ENCODE peak calls at places on chromosomes 11 and 22, in five cellular contexts. O is left lung, Q is gastrocnemius medialis, L is transverse colon, M is endodermal cell. U is an unnamed sample. For H3K27me3 and H3K36me3, the result is how much of the 10 kb centered on the place peaks cover.

GRCh38 chr22:46038516-46039430 is 61.8 kb upstream of the WNT7B start:
- DNase-seq in M (peak), Q (peak), O (no peak), L (no peak), U (peak)

GRCh38 chr22:20214853-20215252 is 53.3 kb downstream of the RTN4R start:
- DNase-seq in Q (no peak), O (no peak), M (no peak), L (no peak), U (no peak)

GRCh38 chr22:30702856-30703255 is 8.2 kb downstream of the OSBP2 start:
- DNase-seq in L (no peak), Q (no peak), O (no peak), M (no peak), U (no peak)

GRCh38 chr22:37109242-37109917 is at the start of gene TMPRSS6:
- DNase-seq in M (no peak), Q (no peak), O (peak), L (no peak), U (no peak)

GRCh38 chr11:26950260-26950719 is 43.6 kb upstream of the FIBIN start:
- DNase-seq in M (no peak), Q (no peak), L (peak), O (no peak), U (no peak)

GRCh38 chr11:119352857-119353260 is 6.4 kb upstream of the MFRP start:
- DNase-seq in Q (peak), L (no peak), O (no peak), M (no peak), U (no peak)

GRCh38 chr11:71301046-71301857 is 48.9 kb upstream of the SHANK2 start:
- DNase-seq in Q (no peak), L (no peak), O (no peak), M (peak), U (no peak)

GRCh38 chr22:29661355-29661754 is 57.9 kb downstream of the NF2 start:
- DNase-seq in O (no peak), Q (no peak), L (no peak), M (no peak), U (no peak)

GRCh38 chr22:20244744-20245576 is 23.2 kb downstream of the RTN4R start:
- DNase-seq in O (no peak), Q (no peak), L (peak), M (no peak), U (no peak)

GRCh38 chr11:26964335-26964734 is 29.6 kb upstream of the FIBIN start:
- DNase-seq in Q (no peak), M (no peak), L (no peak), O (no peak), U (no peak)

GRCh38 chr11:66417000-66417399 is 3.8 kb upstream of the NPAS4 start:
- DNase-seq in L (no peak), Q (no peak), M (no peak), O (no peak), U (no peak)

GRCh38 chr22:46007003-46007847 is 30.3 kb upstream of the WNT7B start:
- DNase-seq in L (peak), M (no peak), Q (peak), O (peak), U (peak)

GRCh38 chr22:39098576-39098975 is 1.5 kb downstream of the APOBEC3H start:
- DNase-seq in L (no peak), O (no peak), Q (no peak), M (no peak), U (no peak)

GRCh38 chr11:44747339-44747738 is 20.6 kb downstream of the TSPAN18 start:
- DNase-seq in L (no peak), O (no peak), M (no peak), Q (no peak), U (no peak)

DNA sequence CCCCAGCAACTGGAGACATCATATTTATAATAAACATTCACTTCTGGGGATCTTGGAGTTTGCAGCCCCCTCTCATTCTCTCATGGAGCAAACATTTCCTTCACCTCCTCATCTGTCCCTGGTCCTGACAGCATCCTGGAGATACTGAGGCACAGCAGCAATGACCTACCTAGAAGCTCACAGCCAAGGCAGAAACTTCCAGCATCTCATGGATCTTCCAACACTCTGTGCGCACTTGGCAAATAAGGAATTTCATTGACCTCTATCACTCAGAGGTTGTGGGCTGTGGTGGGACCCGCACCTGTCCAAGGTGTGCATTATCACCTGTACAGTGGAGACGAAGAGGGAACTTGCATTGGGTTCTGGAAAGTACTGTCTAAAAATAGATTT is 109.8 kb downstream of the GGTLC2 start:
- DNase-seq in M (no peak), O (no peak), Q (no peak), L (no peak), U (no peak)
- H3K27me3 ChIP-seq in M (under half), O (under half), Q (under half), L (under half), U (under half)

GRCh38 chr22:41332217-41332616 is 30.9 kb downstream of the ZC3H7B start:
- DNase-seq in M (no peak), Q (no peak), O (no peak), L (no peak), U (no peak)

GRCh38 chr22:41333806-41334205 is 32.5 kb downstream of the ZC3H7B start:
- DNase-seq in M (no peak), O (no peak), Q (no peak), L (no peak), U (no peak)

GRCh38 chr22:41330169-41330568 is 28.8 kb downstream of the ZC3H7B start:
- DNase-seq in M (no peak), Q (no peak), L (no peak), O (no peak), U (no peak)

GRCh38 chr22:41334951-41335635 is 33.8 kb downstream of the ZC3H7B start:
- DNase-seq in Q (no peak), O (no peak), L (no peak), M (no peak), U (no peak)

DNA sequence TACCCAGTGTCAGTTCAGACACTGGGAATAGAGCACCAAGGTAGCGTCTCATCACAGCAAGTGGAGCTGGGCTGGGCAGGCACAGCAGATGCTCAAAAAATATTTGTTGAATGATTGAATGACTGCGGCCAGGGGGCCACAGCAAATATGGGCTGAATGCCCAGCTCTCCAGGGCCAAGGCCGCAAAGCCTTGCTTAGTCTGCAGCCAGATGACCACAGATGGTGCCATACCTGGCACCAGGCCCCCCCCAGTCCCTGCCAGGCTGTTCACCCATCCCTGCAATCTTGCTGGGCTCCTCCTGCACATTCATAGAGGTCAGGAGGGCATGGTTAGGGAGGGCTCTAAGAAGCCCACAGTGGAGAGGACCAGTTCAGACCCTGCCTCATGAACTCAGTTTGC is 32.9 kb downstream of the ZC3H7B start:
- DNase-seq in Q (no peak), L (no peak), M (no peak), O (no peak), U (no peak)
- H3K36me3 ChIP-seq in Q (under half), L (under half), M (under half), O (under half), U (half or more)

DNA sequence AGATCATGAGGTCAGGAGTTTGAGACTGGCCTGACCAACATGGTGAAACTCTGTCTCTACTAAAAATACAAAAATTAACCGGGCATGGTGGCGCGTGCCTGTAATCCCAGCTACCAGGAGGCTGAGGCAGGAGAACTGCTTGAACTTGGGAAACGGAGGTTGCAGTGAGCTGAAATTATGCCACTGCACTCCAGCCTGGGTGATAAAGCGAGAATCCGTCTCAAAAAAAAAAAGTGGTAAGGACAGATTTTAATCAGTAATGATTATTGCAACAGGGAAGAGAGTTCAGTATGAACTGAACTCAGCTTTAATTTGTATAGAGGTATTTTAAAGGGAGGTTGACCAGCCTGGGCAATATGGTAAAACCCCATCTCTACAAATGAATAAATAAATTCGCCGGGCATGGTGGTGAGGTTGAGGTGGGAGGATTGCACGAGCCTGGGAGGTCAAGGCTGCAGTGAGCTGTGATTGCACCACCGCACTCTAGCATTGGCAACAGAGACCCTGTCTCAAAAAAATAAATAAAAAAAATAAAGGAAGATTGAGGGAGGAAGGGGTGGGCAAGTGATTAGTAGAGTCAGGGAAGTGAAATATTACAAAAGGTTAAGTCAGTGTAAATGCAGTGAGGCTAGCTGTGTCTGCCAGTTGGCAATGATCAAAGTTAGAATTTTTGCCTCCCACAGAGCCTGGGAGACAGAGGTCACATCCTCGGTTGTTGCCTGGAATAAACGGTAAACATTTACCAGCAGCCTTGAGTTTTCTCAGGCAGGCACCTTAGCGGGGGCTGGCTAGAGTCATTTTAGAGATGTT is 2.6 kb upstream of the MCM5 start:
- DNase-seq in L (no peak), M (no peak), O (no peak), Q (no peak), U (no peak)
- H3K27ac ChIP-seq in L (peak), M (peak), O (peak), Q (no peak), U (no peak)

GRCh38 chr11:70049045-70049444 is 29.1 kb upstream of the ANO1 start:
- DNase-seq in M (no peak), Q (no peak), L (no peak), O (no peak), U (no peak)

GRCh38 chr11:70046089-70046488 is 32.0 kb upstream of the ANO1 start:
- DNase-seq in M (peak), O (no peak), L (no peak), Q (no peak), U (no peak)

GRCh38 chr11:70048279-70049024 is 29.7 kb upstream of the ANO1 start:
- DNase-seq in L (peak), Q (no peak), O (no peak), M (peak), U (no peak)

GRCh38 chr11:70054020-70054419 is 24.1 kb upstream of the ANO1 start:
- DNase-seq in O (no peak), M (no peak), L (no peak), Q (no peak), U (peak)

DNA sequence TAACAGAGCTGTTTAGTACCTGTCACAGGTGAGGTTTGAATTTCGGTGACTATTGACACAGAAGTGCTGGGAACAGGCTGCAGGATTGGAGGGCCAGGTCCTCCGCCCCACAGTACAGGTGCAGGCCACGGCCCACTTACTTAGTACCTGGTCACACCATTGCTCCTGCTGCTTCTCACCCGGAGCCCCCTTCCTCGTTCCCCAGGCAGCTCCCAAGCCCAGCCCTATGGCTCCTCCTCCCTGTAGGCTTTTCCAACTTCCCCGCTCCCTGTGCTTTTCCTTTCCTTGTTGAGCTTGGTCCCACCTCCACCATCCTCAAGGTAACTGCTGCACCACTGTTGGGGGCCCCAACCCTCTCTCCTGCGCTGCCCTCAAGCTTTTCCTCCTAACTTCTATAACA is 27.9 kb upstream of the ANO1 start:
- DNase-seq in O (no peak), L (no peak), Q (no peak), M (no peak), U (no peak)
- H3K27me3 ChIP-seq in O (under half), L (under half), Q (under half), M (under half), U (under half)

GRCh38 chr22:43993072-43993760 is 30.9 kb upstream of the PARVB start:
- DNase-seq in O (peak), M (peak), Q (peak), L (peak), U (peak)
- H3K36me3 ChIP-seq in O (under half), M (half or more), Q (under half), L (under half), U (half or more)

U was measured in ascending aorta.